ENCODE peak calls at places on chromosomes 6 and 20, in six cellular contexts. R is foreskin fibroblast, C is OCI-LY7, B is fibroblast of lung, S is uterus, O is PC-3. M is an unnamed sample.

GRCh38 chr20:23273776-23274175 is 76.8 kb upstream of the NXT1 start:
- DNase-seq in R (no peak), C (no peak), B (no peak), S (no peak), O (no peak), M (no peak)

GRCh38 chr6:161373905-161374451 is 100.1 kb upstream of the AGPAT4 start:
- DNase-seq in R (peak; percentile 35), C (peak; percentile 54), B (peak; percentile 36), S (peak; percentile 70), O (peak; percentile 85), M (no peak)

GRCh38 chr6:26225848-26226590 is 138.8 kb downstream of the HFE start:
- DNase-seq in R (no peak), C (no peak), B (no peak), S (no peak), O (no peak), M (no peak)

GRCh38 chr6:118770112-118770788 is 118.9 kb upstream of the CEP85L start:
- DNase-seq in R (no peak), C (no peak), B (no peak), S (no peak), O (peak; percentile 36), M (no peak)

GRCh38 chr6:54191460-54191859 is 80.2 kb downstream of the MLIP start:
- DNase-seq in R (peak; percentile 1), C (no peak), B (peak; percentile 52), S (no peak), O (peak; percentile 7), M (peak; percentile 16)

GRCh38 chr6:100246206-100246605 is 218.5 kb downstream of the SIM1 start:
- DNase-seq in R (no peak), C (no peak), B (peak; percentile 64), S (no peak), O (no peak), M (no peak)

GRCh38 chr20:54134445-54135220 is 39.2 kb downstream of the CYP24A1 start:
- DNase-seq in R (peak; percentile 73), C (no peak), B (peak; percentile 83), S (no peak), O (peak; percentile 98), M (no peak)

GRCh38 chr20:46683939-46684750 is 5.1 kb downstream of the TP53RK start:
- DNase-seq in R (peak; percentile 80), C (no peak), B (peak; percentile 66), S (peak; percentile 51), O (no peak), M (peak; percentile 51)

GRCh38 chr6:42610416-42610815 is 46.6 kb downstream of the UBR2 start:
- DNase-seq in R (no peak), C (no peak), B (no peak), S (no peak), O (no peak), M (no peak)

GRCh38 chr6:13012977-13013680 is 296.6 kb downstream of the PHACTR1 start:
- DNase-seq in R (no peak), C (no peak), B (no peak), S (no peak), O (no peak), M (no peak)

GRCh38 chr6:168188310-168188973 is 109.4 kb upstream of the FRMD1 start:
- DNase-seq in R (no peak), C (no peak), B (no peak), S (peak; percentile 7), O (no peak), M (no peak)

GRCh38 chr20:36303831-36304230 is 2.3 kb upstream of the DLGAP4 start:
- DNase-seq in R (no peak), C (no peak), B (no peak), S (no peak), O (no peak), M (no peak)

GRCh38 chr6:136608991-136609390 is 58.8 kb upstream of the MAP7 start:
- DNase-seq in R (peak; percentile 73), C (no peak), B (peak; percentile 86), S (no peak), O (peak; percentile 50), M (peak; percentile 65)

GRCh38 chr20:50724851-50725721 is 6.3 kb upstream of the PARD6B start:
- DNase-seq in R (peak; percentile 97), C (no peak), B (peak; percentile 98), S (peak; percentile 98), O (peak; percentile 91), M (peak; percentile 91)

GRCh38 chr6:156865019-156865629 is 87.9 kb downstream of the ARID1B start:
- DNase-seq in R (peak; percentile 37), C (no peak), B (no peak), S (no peak), O (no peak), M (no peak)

GRCh38 chr6:6998194-6998569 is 109.6 kb upstream of the RREB1 start:
- DNase-seq in R (peak; percentile 4), C (no peak), B (no peak), S (no peak), O (no peak), M (peak; percentile 11)

GRCh38 chr6:161300823-161301222 is 27.0 kb upstream of the AGPAT4 start:
- DNase-seq in R (peak; percentile 3), C (no peak), B (no peak), S (no peak), O (no peak), M (no peak)

GRCh38 chr6:144462058-144462457 is 176.9 kb downstream of the UTRN start:
- DNase-seq in R (no peak), C (no peak), B (no peak), S (no peak), O (no peak), M (no peak)

GRCh38 chr6:42564496-42564890 is 664 bp downstream of the UBR2 start:
- DNase-seq in R (no peak), C (no peak), B (no peak), S (no peak), O (peak; percentile 22), M (no peak)

GRCh38 chr20:48683467-48684175 is 144.2 kb downstream of the PREX1 start:
- DNase-seq in R (no peak), C (no peak), B (no peak), S (no peak), O (no peak), M (no peak)

GRCh38 chr20:34312544-34313217 is 9.5 kb upstream of the AHCY start:
- DNase-seq in R (peak; percentile 75), C (peak; percentile 93), B (peak; percentile 67), S (peak; percentile 81), O (peak; percentile 95), M (peak; percentile 22)
- H3K4me3 ChIP-seq in R (peak overlapping the region; percentile 29), C (no peak overlapping the region), B (peak overlapping the region; percentile 35), S (no peak overlapping the region), O (peak overlapping the region; percentile 56), M (peak overlapping the region; percentile 4)

GRCh38 chr20:31811198-31811597 is 8.0 kb upstream of the MYLK2 start:
- DNase-seq in R (no peak), C (no peak), B (no peak), S (no peak), O (no peak), M (no peak)

GRCh38 chr20:31811796-31812728 is 7.1 kb upstream of the MYLK2 start:
- DNase-seq in R (peak; percentile 52), C (no peak), B (peak; percentile 89), S (no peak), O (no peak), M (peak; percentile 71)

GRCh38 chr20:31808481-31808880 is 10.7 kb upstream of the MYLK2 start:
- DNase-seq in R (no peak), C (no peak), B (no peak), S (no peak), O (no peak), M (no peak)

GRCh38 chr20:31806564-31807355 is 12.4 kb upstream of the MYLK2 start:
- DNase-seq in R (no peak), C (no peak), B (peak; percentile 37), S (no peak), O (peak; percentile 22), M (no peak)

DNA sequence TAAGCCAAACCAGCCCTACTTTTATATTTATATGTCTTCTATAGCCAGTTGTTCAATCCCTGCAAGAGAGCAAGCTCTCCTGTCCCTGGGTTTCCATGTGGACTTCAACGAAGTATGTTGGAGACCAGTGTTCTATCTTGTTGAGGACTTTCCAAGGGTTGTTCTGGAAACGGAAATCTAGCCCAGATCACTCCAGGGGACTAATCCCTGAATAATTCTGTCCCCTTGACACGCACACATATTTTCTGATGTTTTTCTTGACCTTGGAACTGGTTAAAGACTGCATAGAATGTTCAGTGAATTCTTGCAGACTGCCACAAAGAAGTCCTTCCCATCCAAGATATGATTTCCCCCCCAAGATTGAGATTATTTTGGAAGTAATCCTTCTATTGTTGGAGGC is 9.5 kb upstream of the MYLK2 start:
- DNase-seq in R (no peak), C (no peak), B (no peak), S (no peak), O (no peak), M (no peak)
- H3K4me3 ChIP-seq in R (no peak overlapping the region), C (no peak overlapping the region), B (no peak overlapping the region), S (no peak overlapping the region), O (no peak overlapping the region), M (no peak overlapping the region)

GRCh38 chr6:57220083-57220703 is 1.9 kb downstream of the RAB23 start:
- DNase-seq in R (no peak), C (no peak), B (no peak), S (no peak), O (no peak), M (no peak)
- H3K4me3 ChIP-seq in R (peak overlapping the region; percentile 95), C (no peak overlapping the region), B (peak overlapping the region; percentile 89), S (peak overlapping the region; percentile 73), O (peak overlapping the region; percentile 92), M (peak overlapping the region; percentile 6)

GRCh38 chr20:25053207-25054132 is 4.5 kb downstream of the ACSS1 start:
- DNase-seq in R (peak; percentile 26), C (no peak), B (peak; percentile 47), S (peak; percentile 81), O (no peak), M (no peak)
- H3K4me3 ChIP-seq in R (no peak overlapping the region), C (no peak overlapping the region), B (no peak overlapping the region), S (no peak overlapping the region), O (no peak overlapping the region), M (no peak overlapping the region)